ENCODE peak calls at places on chromosomes 11 and 22, in nine cellular contexts. W is sigmoid colon, K is foreskin fibroblast, S is heart right ventricle, O is NB4, R is uterus, N is stomach, V is choroid plexus epithelial cell, D is ascending aorta. P is an unnamed sample.

GRCh38 chr11:124402326-124402922 is 3.6 kb upstream of the OR8B3 start:
- DNase-seq in W (no peak), K (peak; percentile 70), S (peak; percentile 11), O (peak; percentile 67), R (no peak), N (peak; percentile 30), V (peak; percentile 95), D (peak; percentile 75), P (peak; percentile 88)

GRCh38 chr11:96036863-96037262 is 113.0 kb upstream of the MTMR2 start:
- DNase-seq in W (no peak), K (no peak), S (no peak), O (no peak), R (no peak), N (no peak), V (no peak), D (no peak), P (no peak)

GRCh38 chr11:97234016-97234415 is 844.2 kb downstream of the JRKL start:
- DNase-seq in W (no peak), K (no peak), S (no peak), O (no peak), R (no peak), N (no peak), V (no peak), D (no peak), P (no peak)

GRCh38 chr22:49767355-49768062 is 60.2 kb downstream of the BRD1 start:
- DNase-seq in W (peak; percentile 61), K (peak; percentile 69), S (no peak), O (peak; percentile 75), R (no peak), N (no peak), V (peak; percentile 76), D (peak; percentile 62), P (peak; percentile 88)

GRCh38 chr11:130121430-130121978 is 38.1 kb upstream of the ST14 start:
- DNase-seq in W (no peak), K (peak; percentile 87), S (no peak), O (no peak), R (no peak), N (no peak), V (peak; percentile 80), D (no peak), P (peak; percentile 90)

GRCh38 chr11:86068138-86068861 is 584 bp downstream of the PICALM start:
- DNase-seq in W (peak; percentile 79), K (peak; percentile 38), S (peak; percentile 33), O (peak; percentile 67), R (peak; percentile 42), N (peak; percentile 32), V (no peak), D (peak; percentile 75), P (peak; percentile 73)

GRCh38 chr22:41848468-41848867 is 15.6 kb downstream of the SREBF2 start:
- DNase-seq in W (peak; percentile 72), K (no peak), S (no peak), O (peak; percentile 94), R (no peak), N (peak; percentile 70), V (no peak), D (no peak), P (no peak)

GRCh38 chr11:31643831-31644230 is 134.3 kb downstream of the ELP4 start:
- DNase-seq in W (no peak), K (peak; percentile 52), S (no peak), O (no peak), R (no peak), N (no peak), V (peak; percentile 58), D (no peak), P (no peak)

GRCh38 chr22:39306456-39307361 is 12.7 kb downstream of the RPL3 start:
- DNase-seq in W (no peak), K (peak; percentile 34), S (peak; percentile 47), O (peak; percentile 61), R (no peak), N (peak; percentile 51), V (no peak), D (no peak), P (peak; percentile 53)

GRCh38 chr22:25845985-25846745 is 104.2 kb downstream of the MYO18B start:
- DNase-seq in W (no peak), K (no peak), S (no peak), O (peak; percentile 29), R (no peak), N (no peak), V (no peak), D (no peak), P (no peak)

GRCh38 chr11:14669958-14670357 is 26.4 kb downstream of the PDE3B start:
- DNase-seq in W (no peak), K (peak; percentile 67), S (no peak), O (no peak), R (no peak), N (no peak), V (no peak), D (no peak), P (no peak)

GRCh38 chr11:120985718-120986569 is 38.0 kb upstream of the TBCEL start:
- DNase-seq in W (peak; percentile 69), K (peak; percentile 75), S (peak; percentile 53), O (peak; percentile 58), R (peak; percentile 22), N (peak; percentile 58), V (peak; percentile 45), D (peak; percentile 65), P (peak; percentile 91)

GRCh38 chr22:30453731-30454510 is 17.9 kb downstream of the SEC14L3 start:
- DNase-seq in W (no peak), K (peak; percentile 51), S (no peak), O (peak; percentile 69), R (no peak), N (no peak), V (peak; percentile 26), D (no peak), P (no peak)

GRCh38 chr22:21642584-21643448 is 714 bp downstream of the SDF2L1 start:
- DNase-seq in W (no peak), K (peak; percentile 76), S (peak; percentile 30), O (peak; percentile 77), R (no peak), N (peak; percentile 57), V (peak; percentile 65), D (no peak), P (peak; percentile 96)

GRCh38 chr11:57324154-57324885 is 432 bp downstream of the TNKS1BP1 start:
- DNase-seq in W (peak; percentile 80), K (peak; percentile 66), S (peak; percentile 54), O (peak; percentile 61), R (peak; percentile 56), N (peak; percentile 33), V (peak; percentile 59), D (no peak), P (peak; percentile 94)

GRCh38 chr11:110230377-110230776 is 66.0 kb downstream of the RDX start:
- DNase-seq in W (no peak), K (no peak), S (no peak), O (no peak), R (no peak), N (no peak), V (peak; percentile 33), D (no peak), P (no peak)

GRCh38 chr11:73645972-73646631 is at the start of gene PLEKHB1:
- DNase-seq in W (no peak), K (peak; percentile 23), S (no peak), O (no peak), R (no peak), N (no peak), V (no peak), D (no peak), P (peak; percentile 71)

GRCh38 chr22:20211997-20212753 is 55.9 kb downstream of the RTN4R start:
- DNase-seq in W (peak; percentile 77), K (no peak), S (peak; percentile 77), O (no peak), R (no peak), N (peak; percentile 89), V (peak; percentile 23), D (peak; percentile 74), P (no peak)

DNA sequence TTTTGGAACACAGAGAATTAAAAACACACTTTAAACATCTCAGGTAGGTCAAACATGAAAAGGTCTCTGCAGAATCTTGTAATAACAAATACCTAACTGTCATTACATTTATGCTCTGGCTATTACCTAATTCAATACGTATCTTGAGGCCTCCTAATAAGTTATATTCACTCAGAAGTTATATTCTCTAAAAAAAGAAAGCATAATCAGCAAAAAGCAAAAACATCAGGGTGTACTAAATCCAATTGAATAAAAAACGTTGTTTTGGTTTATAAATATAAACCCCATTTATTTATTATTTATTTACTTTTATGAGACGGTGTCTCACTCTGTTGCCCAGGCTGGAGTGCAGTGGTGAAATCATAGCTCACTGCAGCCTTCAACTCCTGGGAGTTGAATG is 10.2 kb downstream of the TMEM41B start:
- DNase-seq in W (no peak), K (no peak), S (no peak), O (no peak), R (no peak), N (no peak), V (no peak), D (no peak), P (no peak)
- TF ChIP-seq CTCF in W (no peak), K (no peak), S (no peak), O (no peak), R (no peak), N (no peak), V (no peak), D (no peak), P (no peak)

GRCh38 chr11:58784995-58785394 is 53.3 kb upstream of the GLYAT start:
- DNase-seq in W (no peak), K (no peak), S (no peak), O (no peak), R (no peak), N (no peak), V (no peak), D (no peak), P (no peak)
- TF ChIP-seq CTCF in W (no peak), K (no peak), S (no peak), O (peak; percentile 1), R (no peak), N (no peak), V (no peak), D (no peak), P (no peak)

GRCh38 chr11:2139118-2139490 is at the start of gene IGF2:
- DNase-seq in W (no peak), K (peak; percentile 72), S (peak; percentile 41), O (no peak), R (no peak), N (no peak), V (no peak), D (no peak), P (no peak)
- TF ChIP-seq CTCF in W (no peak), K (no peak), S (no peak), O (no peak), R (no peak), N (no peak), V (no peak), D (no peak), P (no peak)

DNA sequence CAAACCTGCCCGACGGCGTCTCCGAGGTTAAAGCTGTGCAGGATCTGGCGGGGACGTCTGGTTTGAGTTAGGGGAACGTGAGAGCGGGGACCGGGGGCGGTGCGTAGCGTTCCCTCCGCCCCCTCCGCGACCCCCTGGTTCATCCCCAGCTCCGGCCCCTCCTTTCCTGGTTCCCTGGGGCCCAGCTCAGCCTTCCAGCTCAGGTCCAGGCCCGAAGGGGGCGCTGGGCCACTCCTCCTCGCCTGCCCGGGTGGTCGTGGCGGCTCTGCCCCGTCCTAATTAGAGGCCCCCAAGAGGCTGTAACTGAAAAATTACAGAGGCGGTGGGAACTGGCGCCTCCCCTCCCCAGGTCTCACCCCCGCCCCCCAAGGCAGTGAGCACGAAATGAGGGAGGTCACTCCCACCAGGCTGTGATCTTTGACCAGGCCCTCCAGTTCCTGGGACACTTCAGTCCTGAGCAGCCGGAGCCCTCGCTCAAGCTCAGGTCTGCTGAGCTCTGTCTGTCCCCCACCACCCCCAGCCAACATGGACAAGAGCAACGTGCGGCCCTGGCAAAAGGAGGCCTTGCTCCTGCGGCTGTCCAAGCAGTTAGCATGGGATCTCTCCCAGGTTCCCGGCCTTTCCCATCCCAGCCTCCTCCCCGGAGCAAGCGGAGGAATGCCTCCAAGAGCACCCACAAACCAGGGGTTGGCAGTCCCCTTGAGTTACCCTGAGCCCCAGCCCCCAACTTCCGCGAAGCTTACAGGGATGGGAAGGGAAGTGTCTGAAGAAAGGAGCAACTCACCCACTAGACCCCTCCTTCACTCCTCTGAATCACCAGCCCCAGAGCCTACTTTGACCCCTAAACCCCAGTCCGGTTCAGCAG is 3.3 kb downstream of the CD248 start:
- DNase-seq in W (no peak), K (peak; percentile 76), S (no peak), O (peak; percentile 46), R (peak; percentile 42), N (no peak), V (peak; percentile 51), D (no peak), P (peak; percentile 83)
- TF ChIP-seq CTCF in W (no peak), K (peak; percentile 42), S (no peak), O (no peak), R (no peak), N (no peak), V (peak; percentile 54), D (peak; percentile 7), P (peak; percentile 22)

P was measured in osteoblast.